ENCODE peak calls at places on chromosomes 12 and 14, in eight cellular contexts. M is astrocyte of the spinal cord, S is left lung, W is substantia nigra, B is lung microvascular endothelial cell, V is adipocyte, H is heart left ventricle, K is lung. F is an unnamed sample.

GRCh38 chr14:66238969-66239368 is 247.2 kb upstream of the CCDC196 start:
- DNase-seq in M (no peak), S (no peak), W (no peak), B (no peak), V (no peak), H (no peak), K (no peak), F (no peak)

GRCh38 chr12:62787023-62787422 is 147.9 kb downstream of the PPM1H start:
- DNase-seq in M (no peak), S (no peak), W (no peak), B (no peak), V (no peak), H (no peak), K (no peak), F (no peak)

GRCh38 chr14:68710776-68711175 is 82.1 kb downstream of the ZFP36L1 start:
- DNase-seq in M (no peak), S (no peak), W (no peak), B (no peak), V (no peak), H (no peak), K (no peak), F (no peak)

GRCh38 chr14:78725086-78725485 is 554.9 kb downstream of the NRXN3 start:
- DNase-seq in M (no peak), S (no peak), W (no peak), B (no peak), V (no peak), H (no peak), K (no peak), F (peak; percentile 35)

GRCh38 chr12:59708059-59708458 is 112.2 kb downstream of the SLC16A7 start:
- DNase-seq in M (peak; percentile 68), S (no peak), W (no peak), B (no peak), V (peak; percentile 63), H (no peak), K (no peak), F (no peak)

GRCh38 chr14:101823081-101823480 is 61.6 kb downstream of the PPP2R5C start:
- DNase-seq in M (no peak), S (no peak), W (no peak), B (no peak), V (no peak), H (no peak), K (no peak), F (no peak)

GRCh38 chr12:101697930-101698781 is 716 bp downstream of the CHPT1 start:
- DNase-seq in M (peak; percentile 26), S (peak; percentile 89), W (peak; percentile 18), B (peak; percentile 15), V (peak; percentile 67), H (peak; percentile 71), K (peak; percentile 49), F (no peak)

GRCh38 chr12:10501031-10501430 is 4.7 kb upstream of the EIF2S3B start:
- DNase-seq in M (peak; percentile 39), S (no peak), W (no peak), B (peak; percentile 32), V (peak; percentile 57), H (no peak), K (no peak), F (no peak)

GRCh38 chr14:101840649-101841365 is 79.3 kb downstream of the PPP2R5C start:
- DNase-seq in M (no peak), S (no peak), W (no peak), B (no peak), V (no peak), H (no peak), K (no peak), F (no peak)

GRCh38 chr12:96878704-96879103 is 28.4 kb upstream of the NEDD1 start:
- DNase-seq in M (peak; percentile 75), S (no peak), W (no peak), B (no peak), V (peak; percentile 46), H (no peak), K (no peak), F (no peak)

GRCh38 chr12:13203028-13203922 is 6.7 kb downstream of the EMP1 start:
- DNase-seq in M (no peak), S (peak; percentile 73), W (no peak), B (peak; percentile 64), V (no peak), H (peak; percentile 64), K (no peak), F (no peak)

GRCh38 chr14:79598339-79598738 is 613.0 kb downstream of the DIO2 start:
- DNase-seq in M (peak; percentile 74), S (no peak), W (no peak), B (no peak), V (no peak), H (no peak), K (no peak), F (no peak)

GRCh38 chr12:32921397-32921796 is 24.8 kb upstream of the PKP2 start:
- DNase-seq in M (peak; percentile 53), S (no peak), W (no peak), B (peak; percentile 45), V (no peak), H (no peak), K (no peak), F (no peak)

GRCh38 chr14:60637490-60638452 is 11.5 kb downstream of the SIX1 start:
- DNase-seq in M (peak; percentile 66), S (peak; percentile 63), W (no peak), B (no peak), V (no peak), H (no peak), K (no peak), F (peak; percentile 95)